ENCODE peak calls at places on chromosome 22, in seven cellular contexts. H is MM.1S, Z is esophagus squamous epithelium, M is aorta, I is IMR-90, X is PC-3, A is ovary. N is an unnamed sample. For H3K27me3, the result is how much of the 10 kb centered on the place peaks cover.

GRCh38 chr22:49212466-49212865 is 615.2 kb downstream of the BRD1 start:
- DNase-seq in Z (no peak), M (no peak), H (no peak), I (no peak), A (peak), X (no peak), N (no peak)

GRCh38 chr22:17063372-17064106 is 21.3 kb upstream of the IL17RA start:
- DNase-seq in X (no peak), A (no peak), M (peak), Z (no peak), I (no peak), H (no peak), N (no peak)

GRCh38 chr22:41902932-41903421 is 11.9 kb downstream of the SHISA8 start:
- DNase-seq in Z (no peak), H (no peak), X (no peak), A (no peak), I (no peak), M (no peak), N (peak)

GRCh38 chr22:43291381-43291780 is 51.8 kb downstream of the SCUBE1 start:
- DNase-seq in H (no peak), I (no peak), A (no peak), Z (no peak), X (no peak), M (no peak), N (no peak)

GRCh38 chr22:18983120-18983651 is 47.1 kb upstream of the PRODH start:
- DNase-seq in Z (no peak), M (peak), A (no peak), X (no peak), I (no peak), H (no peak), N (no peak)

GRCh38 chr22:30277547-30278344 is 11.1 kb upstream of the OSM start:
- DNase-seq in I (peak), X (peak), M (peak), A (peak), H (no peak), Z (no peak), N (no peak)

GRCh38 chr22:46592390-46592872 is 27.8 kb upstream of the GRAMD4 start:
- DNase-seq in X (peak), I (peak), H (peak), A (no peak), Z (no peak), M (peak), N (peak)

GRCh38 chr22:30253205-30253852 is 6.8 kb upstream of the LIF start:
- DNase-seq in Z (no peak), H (no peak), X (peak), A (peak), I (peak), M (peak), N (no peak)

GRCh38 chr22:42959472-42960145 is 55.3 kb downstream of the PACSIN2 start:
- DNase-seq in A (no peak), Z (no peak), I (peak), H (no peak), M (peak), X (no peak), N (no peak)

GRCh38 chr22:42489000-42489399 is 30.6 kb downstream of the RRP7A start:
- DNase-seq in A (no peak), M (no peak), H (no peak), X (no peak), Z (no peak), I (no peak), N (no peak)

GRCh38 chr22:47167056-47167455 is 404.6 kb downstream of the TBC1D22A start:
- DNase-seq in I (no peak), A (peak), X (no peak), Z (no peak), M (no peak), H (no peak), N (no peak)

GRCh38 chr22:47188337-47189055 is 426.0 kb downstream of the TBC1D22A start:
- DNase-seq in M (no peak), A (peak), X (no peak), Z (no peak), I (no peak), H (no peak), N (no peak)

GRCh38 chr22:17982572-17983141 is 41.7 kb downstream of the MICAL3 start:
- DNase-seq in Z (no peak), I (no peak), M (no peak), X (no peak), H (no peak), A (no peak), N (no peak)

GRCh38 chr22:38419121-38419863 is 35.7 kb downstream of the KCNJ4 start:
- DNase-seq in A (no peak), I (no peak), Z (no peak), M (peak), X (no peak), H (no peak), N (no peak)

GRCh38 chr22:46074771-46075551 is 75.4 kb upstream of the PPARA start:
- DNase-seq in Z (no peak), I (no peak), M (peak), X (no peak), H (no peak), A (peak), N (no peak)

GRCh38 chr22:50190182-50190951 is 4.7 kb downstream of the TRABD start:
- DNase-seq in H (peak), I (no peak), M (peak), Z (peak), X (peak), A (peak), N (peak)

GRCh38 chr22:47092896-47093311 is 330.5 kb downstream of the TBC1D22A start:
- DNase-seq in Z (no peak), H (no peak), A (no peak), I (peak), X (no peak), M (no peak), N (no peak)

GRCh38 chr22:24482586-24482985 is 12.5 kb upstream of the UPB1 start:
- DNase-seq in I (peak), X (peak), H (no peak), Z (no peak), M (no peak), A (no peak), N (no peak)

GRCh38 chr22:36900880-36901279 is 12.5 kb upstream of the CSF2RB start:
- DNase-seq in H (no peak), M (no peak), X (no peak), A (no peak), I (no peak), Z (no peak), N (no peak)

GRCh38 chr22:36900225-36900624 is 13.2 kb upstream of the CSF2RB start:
- DNase-seq in X (no peak), M (no peak), A (no peak), H (no peak), I (no peak), Z (no peak), N (no peak)

GRCh38 chr22:36902143-36902911 is 11.1 kb upstream of the CSF2RB start:
- DNase-seq in X (no peak), I (no peak), H (no peak), A (no peak), Z (no peak), M (no peak), N (no peak)

GRCh38 chr22:36899498-36899897 is 13.9 kb upstream of the CSF2RB start:
- DNase-seq in Z (no peak), M (no peak), X (no peak), I (no peak), H (no peak), A (no peak), N (no peak)

DNA sequence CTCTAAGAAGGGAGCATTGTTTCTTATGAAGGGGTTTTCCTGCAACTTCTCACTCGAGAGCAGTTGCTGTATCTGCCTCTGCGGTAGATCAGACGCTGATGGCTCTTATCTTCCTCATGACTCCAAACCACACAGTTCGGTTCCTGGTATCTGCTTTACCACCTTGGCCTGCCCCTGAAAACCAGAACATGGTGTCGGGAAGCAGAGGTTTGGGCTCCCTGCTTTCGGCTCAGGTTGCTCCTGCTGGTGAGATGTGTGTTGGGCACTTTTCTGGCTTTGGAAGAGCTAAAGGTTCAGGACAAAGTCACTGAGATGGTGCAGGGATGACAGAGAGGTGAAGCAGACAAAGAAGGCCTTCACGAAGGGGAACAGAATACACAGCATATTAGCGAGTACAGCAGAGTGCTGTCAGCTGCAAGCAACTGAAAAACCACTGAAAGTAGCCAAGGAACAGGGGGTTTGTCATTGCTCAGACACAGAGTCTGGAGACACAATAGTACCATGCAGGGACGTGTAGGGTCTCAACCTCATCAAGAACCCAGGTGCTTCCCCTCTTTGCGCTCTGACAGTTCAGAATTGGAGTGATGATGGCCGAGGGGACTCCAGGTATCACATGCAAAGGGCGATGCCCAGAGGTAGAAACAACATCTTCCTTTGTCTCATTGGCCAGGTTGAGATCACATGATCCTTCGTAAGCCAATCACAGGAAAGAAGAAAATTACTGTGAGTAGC is 11.9 kb upstream of the CSF2RB start:
- DNase-seq in X (no peak), M (no peak), I (no peak), H (peak), Z (no peak), A (no peak), N (peak)
- H3K4me3 ChIP-seq in X (no peak), M (no peak), I (no peak), H (peak), Z (no peak), A (no peak), N (peak)

DNA sequence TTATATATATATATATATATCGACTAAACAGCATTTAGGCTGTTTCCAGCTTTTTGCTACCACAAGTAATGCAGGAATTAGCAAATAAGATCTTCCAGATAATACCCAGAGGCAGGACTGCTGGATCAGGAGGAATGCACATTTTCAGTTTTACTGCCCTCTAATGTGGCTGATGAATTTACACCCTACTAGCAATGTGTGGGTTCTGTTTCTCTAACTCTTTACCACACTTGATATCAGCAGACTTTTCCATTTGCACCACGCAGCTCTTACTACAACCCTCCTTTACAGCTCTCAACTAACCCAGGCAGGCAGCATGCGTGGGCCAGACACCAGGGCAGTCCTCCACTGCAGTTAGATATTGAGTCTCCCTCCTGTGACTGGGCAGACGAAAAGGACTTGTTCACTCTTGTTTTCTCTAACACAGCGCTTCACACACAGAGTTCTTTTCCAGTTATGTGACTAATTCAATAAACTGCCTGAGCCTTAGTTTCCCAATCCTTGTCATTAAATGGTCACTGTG is 67.7 kb downstream of the IGLL5 start:
- DNase-seq in I (no peak), X (no peak), Z (no peak), H (peak), A (no peak), M (no peak), N (no peak)
- H3K27me3 ChIP-seq in I (under half), X (under half), Z (half or more), H (under half), A (under half), M (under half), N (under half)

GRCh38 chr22:33000342-33001280 is 57.6 kb downstream of the SYN3 start:
- DNase-seq in Z (no peak), H (no peak), X (peak), A (peak), I (peak), M (peak), N (peak)
- H3K4me3 ChIP-seq in Z (no peak), H (no peak), X (no peak), A (no peak), I (no peak), M (no peak), N (no peak)

GRCh38 chr22:45006873-45007246 is 2.9 kb downstream of the PHF21B start:
- DNase-seq in A (peak), M (no peak), I (no peak), X (no peak), H (no peak), Z (no peak), N (no peak)
- H3K27me3 ChIP-seq in A (under half), M (under half), I (half or more), X (half or more), H (half or more), Z (half or more), N (under half)

DNA sequence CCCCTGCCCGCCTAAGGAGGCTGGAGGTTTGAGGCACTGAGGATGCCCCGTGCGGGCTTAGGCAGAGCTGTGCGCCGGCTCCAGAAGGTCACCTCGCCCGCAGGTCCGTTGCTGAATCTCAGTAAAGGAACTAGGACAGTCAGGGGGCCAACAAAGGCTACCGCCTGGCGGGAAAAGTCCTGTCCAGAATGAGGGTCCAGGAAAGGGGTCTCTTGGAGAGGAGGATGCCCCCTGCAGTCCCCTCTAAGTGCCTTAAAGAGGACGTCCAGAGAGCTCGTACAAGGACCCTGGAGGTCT is 549 bp downstream of the PVALB start:
- DNase-seq in H (no peak), I (no peak), A (no peak), X (no peak), M (no peak), Z (no peak), N (no peak)
- H3K4me3 ChIP-seq in H (peak), I (no peak), A (no peak), X (no peak), M (no peak), Z (no peak), N (no peak)

GRCh38 chr22:22569218-22569617 is 10.2 kb upstream of the PRAME start:
- DNase-seq in I (no peak), A (no peak), X (no peak), Z (no peak), H (no peak), M (no peak), N (no peak)

GRCh38 chr22:22571429-22571828 is 12.4 kb upstream of the PRAME start:
- DNase-seq in I (no peak), Z (no peak), X (no peak), A (no peak), M (no peak), H (no peak), N (no peak)

GRCh38 chr22:22573047-22573889 is 14.2 kb upstream of the PRAME start:
- DNase-seq in Z (no peak), X (no peak), M (no peak), A (no peak), H (no peak), I (no peak), N (no peak)

GRCh38 chr22:22574361-22574760 is 15.3 kb upstream of the PRAME start:
- DNase-seq in Z (no peak), I (no peak), X (no peak), H (no peak), A (no peak), M (no peak), N (no peak)

DNA sequence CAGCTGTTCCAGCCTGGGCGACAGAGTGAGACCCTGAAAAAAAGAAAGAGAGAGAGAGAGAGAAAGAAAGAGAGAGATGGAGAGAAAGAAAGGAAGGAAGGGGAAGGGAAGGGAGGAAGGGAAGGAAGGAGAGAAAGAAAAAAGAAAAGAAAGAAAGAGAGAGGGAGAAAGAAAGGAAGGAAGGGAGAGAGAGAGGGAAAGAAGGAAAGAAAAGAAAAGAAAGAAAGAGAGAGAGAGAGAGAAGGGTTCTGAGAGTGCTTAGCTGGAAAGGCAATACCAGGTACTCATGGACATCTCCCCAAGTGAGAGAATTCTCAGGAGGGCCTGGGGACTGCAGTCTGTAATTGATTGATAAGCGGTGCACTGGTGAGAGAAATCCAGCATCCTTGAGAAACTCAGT is 12.8 kb upstream of the PRAME start:
- DNase-seq in X (no peak), M (no peak), A (no peak), H (no peak), I (no peak), Z (no peak), N (no peak)
- H3K27me3 ChIP-seq in X (under half), M (under half), A (under half), H (under half), I (under half), Z (half or more), N (under half)

GRCh38 chr22:27238935-27239510 is 562.5 kb downstream of the MN1 start:
- DNase-seq in H (no peak), I (peak), X (peak), M (peak), Z (no peak), A (peak), N (no peak)
- H3K4me3 ChIP-seq in H (no peak), I (no peak), X (no peak), M (no peak), Z (no peak), A (no peak), N (no peak)

GRCh38 chr22:39718206-39718605 is 147.7 kb downstream of the CACNA1I start:
- DNase-seq in A (no peak), H (peak), Z (no peak), I (no peak), M (no peak), X (no peak), N (no peak)
- H3K27me3 ChIP-seq in A (under half), H (under half), Z (under half), I (under half), M (under half), X (under half), N (under half)

GRCh38 chr22:20207277-20208025 is 56.6 kb upstream of the CCDC188 start:
- DNase-seq in H (no peak), X (no peak), Z (no peak), M (no peak), A (no peak), I (no peak), N (no peak)
- H3K4me3 ChIP-seq in H (peak), X (no peak), Z (peak), M (no peak), A (no peak), I (no peak), N (peak)

GRCh38 chr22:26418620-26419019 is 10.4 kb upstream of the ASPHD2 start:
- DNase-seq in X (no peak), M (no peak), H (no peak), I (no peak), A (no peak), Z (no peak), N (no peak)

GRCh38 chr22:26416256-26416655 is 12.8 kb upstream of the ASPHD2 start:
- DNase-seq in A (no peak), M (no peak), I (no peak), H (no peak), X (no peak), Z (no peak), N (no peak)

GRCh38 chr22:26414347-26414746 is 14.7 kb upstream of the ASPHD2 start:
- DNase-seq in A (no peak), H (no peak), Z (no peak), I (no peak), M (no peak), X (no peak), N (no peak)

GRCh38 chr22:26417406-26417805 is 11.7 kb upstream of the ASPHD2 start:
- DNase-seq in X (peak), A (no peak), M (no peak), H (no peak), Z (no peak), I (no peak), N (no peak)

GRCh38 chr22:26416670-26417270 is 12.3 kb upstream of the ASPHD2 start:
- DNase-seq in H (no peak), M (no peak), I (peak), Z (no peak), X (peak), A (no peak), N (no peak)
- H3K27me3 ChIP-seq in H (under half), M (under half), I (under half), Z (half or more), X (under half), A (under half), N (under half)